ENCODE peak calls at places on chromosomes 7 and 10, in five cellular contexts. D is RWPE1, L is transverse colon, A is cardiac muscle cell, M is D721Med. H is an unnamed sample.
A peak's percentile ranks its signal among the peaks of the same experiment; 100 is the strongest.

GRCh38 chr10:113187066-113187777 is 237.2 kb downstream of the TCF7L2 start:
- DNase-seq in D (no peak), L (no peak), A (peak; percentile 68), M (no peak), H (peak; percentile 13)

GRCh38 chr7:38057829-38058228 is 120.2 kb upstream of the STARD3NL start:
- DNase-seq in D (no peak), L (no peak), A (no peak), M (no peak), H (no peak)

GRCh38 chr10:81127931-81128330 is 590.2 kb downstream of the SH2D4B start:
- DNase-seq in D (no peak), L (no peak), A (no peak), M (no peak), H (no peak)

GRCh38 chr10:113539789-113540188 is 13.1 kb upstream of the HABP2 start:
- DNase-seq in D (peak; percentile 26), L (no peak), A (peak; percentile 33), M (no peak), H (no peak)

GRCh38 chr10:98246911-98247820 is 20.8 kb downstream of the LOXL4 start:
- DNase-seq in D (no peak), L (no peak), A (no peak), M (no peak), H (no peak)

GRCh38 chr7:101598981-101599681 is 30.0 kb downstream of the MYL10 start:
- DNase-seq in D (no peak), L (no peak), A (no peak), M (no peak), H (no peak)

GRCh38 chr7:157355784-157356511 is 19.1 kb downstream of the DNAJB6 start:
- DNase-seq in D (peak; percentile 55), L (no peak), A (no peak), M (no peak), H (peak; percentile 81)

GRCh38 chr7:109449760-109450159 is 880.1 kb downstream of the DNAJB9 start:
- DNase-seq in D (no peak), L (no peak), A (no peak), M (no peak), H (no peak)

GRCh38 chr7:28203498-28204240 is 23.1 kb upstream of the JAZF1 start:
- DNase-seq in D (no peak), L (no peak), A (peak; percentile 65), M (no peak), H (no peak)

GRCh38 chr10:93859049-93859655 is 34.6 kb upstream of the SLC35G1 start:
- DNase-seq in D (peak; percentile 21), L (no peak), A (peak; percentile 28), M (no peak), H (no peak)

GRCh38 chr7:44639701-44640321 is 33.4 kb downstream of the OGDH start:
- DNase-seq in D (peak; percentile 87), L (no peak), A (peak; percentile 88), M (no peak), H (peak; percentile 94)

GRCh38 chr7:45703911-45704682 is 129.9 kb downstream of the ADCY1 start:
- DNase-seq in D (no peak), L (no peak), A (no peak), M (no peak), H (no peak)

GRCh38 chr7:103752995-103753394 is 236.5 kb downstream of the RELN start:
- DNase-seq in D (peak; percentile 15), L (no peak), A (peak; percentile 1), M (no peak), H (peak; percentile 26)

GRCh38 chr10:101297901-101298451 is 56.0 kb upstream of the BTRC start:
- DNase-seq in D (peak; percentile 73), L (peak; percentile 66), A (peak; percentile 67), M (peak; percentile 63), H (no peak)

GRCh38 chr10:90424730-90425129 is 433.1 kb downstream of the HTR7 start:
- DNase-seq in D (no peak), L (no peak), A (no peak), M (no peak), H (no peak)

GRCh38 chr7:12581897-12582296 is 11.4 kb downstream of the SCIN start:
- DNase-seq in D (no peak), L (no peak), A (no peak), M (no peak), H (no peak)

GRCh38 chr10:102643346-102644065 is 773 bp upstream of the TRIM8 start:
- DNase-seq in D (peak; percentile 72), L (peak; percentile 67), A (peak; percentile 88), M (no peak), H (no peak)

GRCh38 chr7:151426486-151426905 is 13.4 kb downstream of the CRYGN start:
- DNase-seq in D (peak; percentile 64), L (peak; percentile 60), A (peak; percentile 99), M (no peak), H (no peak)

DNA sequence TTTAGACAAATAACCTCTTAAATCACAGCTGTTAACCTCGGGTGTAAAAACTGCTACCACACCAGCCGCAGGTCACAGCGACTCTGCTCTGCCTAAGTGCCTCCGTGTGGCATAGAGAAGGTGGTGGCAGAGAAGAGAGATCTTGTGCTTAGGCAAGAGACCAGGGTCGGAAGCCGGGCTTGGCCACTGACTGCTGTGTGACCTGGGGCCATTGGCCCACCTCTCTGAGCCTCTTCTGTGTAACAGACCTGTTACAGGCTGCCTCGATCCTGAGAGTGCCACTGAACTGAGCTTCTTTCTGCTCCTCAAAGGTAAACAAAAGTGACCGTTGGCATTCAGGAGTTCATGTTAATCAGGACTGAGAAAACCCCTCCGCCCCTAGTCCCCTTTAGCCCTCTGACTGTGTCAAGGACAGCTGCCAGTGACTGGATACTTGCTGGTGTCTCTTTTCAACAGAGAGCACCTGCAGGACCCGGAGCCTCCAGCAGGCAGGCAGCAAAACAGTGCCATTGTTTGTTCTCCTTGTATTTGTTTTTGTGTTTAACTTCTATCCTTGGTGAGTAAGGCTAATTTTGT is 36.5 kb downstream of the ZMIZ1 start:
- DNase-seq in D (no peak), L (no peak), A (no peak), M (no peak), H (no peak)
- TF ChIP-seq CTCF in D (no peak), L (peak; percentile 12), A (no peak), M (no peak), H (no peak)

GRCh38 chr10:123897146-123897545 is 5.5 kb upstream of the CPXM2 start:
- DNase-seq in D (no peak), L (no peak), A (no peak), M (no peak), H (no peak)
- TF ChIP-seq CTCF in D (no peak), L (no peak), A (peak; percentile 16), M (peak; percentile 29), H (peak; percentile 44)

DNA sequence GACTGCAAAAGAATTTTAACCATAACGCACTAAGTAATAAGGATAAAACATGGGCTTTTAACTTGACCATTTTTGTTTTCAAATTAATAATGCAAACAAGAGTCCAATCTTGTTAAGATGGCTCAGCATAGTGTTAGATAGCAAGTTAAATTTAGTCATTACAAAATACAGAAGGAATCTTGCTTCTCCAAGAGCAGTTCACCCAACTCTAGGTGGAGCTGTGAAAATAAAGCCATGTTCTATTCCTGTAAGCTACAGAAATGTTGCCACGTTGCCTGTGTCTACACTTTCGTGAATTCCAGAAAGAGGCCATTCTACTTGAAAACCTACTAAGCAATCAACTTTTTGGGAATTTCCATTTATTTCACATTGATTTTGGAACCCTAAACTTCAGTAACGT is 191.9 kb downstream of the SFMBT2 start:
- DNase-seq in D (no peak), L (no peak), A (peak; percentile 6), M (no peak), H (no peak)
- TF ChIP-seq CTCF in D (no peak), L (no peak), A (no peak), M (no peak), H (peak; percentile 26)

DNA sequence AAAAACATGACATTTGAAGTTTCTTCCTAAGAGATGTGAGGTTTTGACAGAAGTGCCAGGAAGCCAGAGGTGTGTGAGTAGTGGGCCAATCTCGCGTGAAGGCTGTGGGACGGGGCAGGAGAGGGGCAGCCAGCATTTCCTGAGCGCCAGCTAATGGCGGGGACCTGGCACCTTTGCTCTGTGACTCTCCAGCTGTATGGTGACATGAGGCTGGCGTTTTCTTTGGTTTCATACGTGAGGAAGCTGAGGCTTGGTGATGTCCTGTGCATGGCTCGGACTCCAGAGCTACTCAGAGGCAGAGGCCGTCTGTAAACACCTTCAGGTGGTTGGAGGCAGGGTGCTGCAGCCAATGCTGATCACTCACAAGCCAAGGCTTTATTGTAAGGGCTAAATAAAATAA is 53.8 kb downstream of the IKZF1 start:
- DNase-seq in D (no peak), L (no peak), A (no peak), M (no peak), H (no peak)
- TF ChIP-seq CTCF in D (no peak), L (no peak), A (no peak), M (no peak), H (no peak)

DNA sequence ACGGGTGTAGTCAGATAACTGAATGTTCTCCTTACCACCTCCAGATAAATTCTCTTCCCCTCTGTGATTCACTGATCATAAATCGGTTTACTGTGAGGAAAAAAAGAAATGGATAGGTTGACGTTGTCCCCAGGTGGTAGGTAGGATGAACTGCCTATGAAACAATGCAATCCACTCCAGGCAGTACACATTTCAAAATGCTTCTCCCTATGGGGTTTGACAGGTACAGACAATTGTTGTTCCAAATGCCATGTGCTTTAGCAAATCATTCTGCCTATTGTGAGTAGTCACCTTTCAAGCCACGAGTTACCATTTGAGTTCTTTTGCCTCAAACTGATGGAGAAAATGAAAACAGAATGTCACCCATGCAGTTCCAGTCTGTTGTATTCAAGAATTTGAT is 21.8 kb downstream of the VIM start:
- DNase-seq in D (peak; percentile 34), L (no peak), A (peak; percentile 48), M (no peak), H (peak; percentile 44)
- TF ChIP-seq CTCF in D (peak; percentile 37), L (peak; percentile 42), A (peak; percentile 56), M (peak; percentile 27), H (peak; percentile 71)